ENCODE peak calls at places on chromosomes 6 and 20, in seven cellular contexts. One of them, this sample, is unnamed.

GRCh38 chr20:54362283-54362682 is 113.1 kb upstream of the DOK5 start:
- DNase-seq in CD4-positive, alpha-beta T cell: no peak
- DNase-seq in ovary: no peak
- DNase-seq in B cell: no peak
- DNase-seq in ascending aorta: no peak
- DNase-seq in OCI-LY7: no peak
- DNase-seq in A549: no peak
- DNase-seq in this sample: no peak

GRCh38 chr6:29628419-29629281 is 4.3 kb downstream of the GABBR1 start:
- DNase-seq in OCI-LY7: peak
- DNase-seq in A549: peak
- DNase-seq in CD4-positive, alpha-beta T cell: peak
- DNase-seq in ovary: peak
- DNase-seq in B cell: peak
- DNase-seq in ascending aorta: peak
- DNase-seq in this sample: peak

GRCh38 chr6:113719056-113719455 is 138.1 kb upstream of the MARCKS start:
- DNase-seq in B cell: no peak
- DNase-seq in ascending aorta: no peak
- DNase-seq in A549: peak
- DNase-seq in ovary: no peak
- DNase-seq in CD4-positive, alpha-beta T cell: no peak
- DNase-seq in OCI-LY7: no peak
- DNase-seq in this sample: no peak

GRCh38 chr20:53899351-53900167 is 170.8 kb downstream of the BCAS1 start:
- DNase-seq in CD4-positive, alpha-beta T cell: peak
- DNase-seq in ascending aorta: peak
- DNase-seq in B cell: no peak
- DNase-seq in OCI-LY7: peak
- DNase-seq in A549: peak
- DNase-seq in ovary: no peak
- DNase-seq in this sample: no peak

GRCh38 chr20:1225729-1226313 is at the start of gene RAD21L1:
- DNase-seq in B cell: peak
- DNase-seq in ascending aorta: peak
- DNase-seq in OCI-LY7: peak
- DNase-seq in ovary: peak
- DNase-seq in A549: peak
- DNase-seq in CD4-positive, alpha-beta T cell: peak
- DNase-seq in this sample: peak

GRCh38 chr20:10832146-10832545 is 158.3 kb upstream of the JAG1 start:
- DNase-seq in ovary: no peak
- DNase-seq in A549: no peak
- DNase-seq in ascending aorta: no peak
- DNase-seq in B cell: no peak
- DNase-seq in CD4-positive, alpha-beta T cell: no peak
- DNase-seq in OCI-LY7: no peak
- DNase-seq in this sample: no peak

GRCh38 chr20:34190679-34191090 is 50.5 kb upstream of the ASIP start:
- DNase-seq in B cell: peak
- DNase-seq in OCI-LY7: peak
- DNase-seq in ascending aorta: peak
- DNase-seq in CD4-positive, alpha-beta T cell: peak
- DNase-seq in ovary: peak
- DNase-seq in A549: peak
- DNase-seq in this sample: no peak

GRCh38 chr6:193773-194310 is 98.4 kb upstream of the DUSP22 start:
- DNase-seq in B cell: peak
- DNase-seq in A549: no peak
- DNase-seq in ovary: no peak
- DNase-seq in OCI-LY7: peak
- DNase-seq in ascending aorta: no peak
- DNase-seq in CD4-positive, alpha-beta T cell: no peak
- DNase-seq in this sample: no peak

GRCh38 chr20:54221996-54222890 is 14.4 kb downstream of the PFDN4 start:
- DNase-seq in ovary: no peak
- DNase-seq in CD4-positive, alpha-beta T cell: no peak
- DNase-seq in B cell: no peak
- DNase-seq in OCI-LY7: no peak
- DNase-seq in ascending aorta: no peak
- DNase-seq in A549: no peak
- DNase-seq in this sample: no peak

GRCh38 chr6:125375841-125376240 is 74.1 kb upstream of the HDDC2 start:
- DNase-seq in CD4-positive, alpha-beta T cell: no peak
- DNase-seq in A549: no peak
- DNase-seq in ascending aorta: no peak
- DNase-seq in B cell: no peak
- DNase-seq in ovary: no peak
- DNase-seq in OCI-LY7: no peak
- DNase-seq in this sample: no peak

GRCh38 chr6:156976144-156977088 is 199.2 kb downstream of the ARID1B start:
- DNase-seq in OCI-LY7: peak
- DNase-seq in ascending aorta: no peak
- DNase-seq in B cell: no peak
- DNase-seq in A549: no peak
- DNase-seq in CD4-positive, alpha-beta T cell: no peak
- DNase-seq in ovary: no peak
- DNase-seq in this sample: no peak

GRCh38 chr20:33139467-33139866 is 28.5 kb upstream of the BPIFA2 start:
- DNase-seq in A549: no peak
- DNase-seq in OCI-LY7: no peak
- DNase-seq in ovary: no peak
- DNase-seq in CD4-positive, alpha-beta T cell: no peak
- DNase-seq in ascending aorta: no peak
- DNase-seq in B cell: no peak
- DNase-seq in this sample: no peak

GRCh38 chr20:2468581-2469407 is 1.8 kb downstream of the SNRPB start:
- DNase-seq in ascending aorta: no peak
- DNase-seq in CD4-positive, alpha-beta T cell: no peak
- DNase-seq in ovary: no peak
- DNase-seq in OCI-LY7: no peak
- DNase-seq in B cell: no peak
- DNase-seq in A549: no peak
- DNase-seq in this sample: no peak

GRCh38 chr20:40343390-40343789 is 345.6 kb downstream of the MAFB start:
- DNase-seq in ascending aorta: no peak
- DNase-seq in OCI-LY7: no peak
- DNase-seq in ovary: no peak
- DNase-seq in A549: no peak
- DNase-seq in B cell: no peak
- DNase-seq in CD4-positive, alpha-beta T cell: no peak
- DNase-seq in this sample: no peak

GRCh38 chr6:168273483-168274045 is 46.0 kb downstream of the DACT2 start:
- DNase-seq in ascending aorta: no peak
- DNase-seq in OCI-LY7: no peak
- DNase-seq in A549: peak
- DNase-seq in ovary: no peak
- DNase-seq in CD4-positive, alpha-beta T cell: no peak
- DNase-seq in B cell: no peak
- DNase-seq in this sample: no peak

GRCh38 chr6:97774973-97775372 is 492.0 kb upstream of the MMS22L start:
- DNase-seq in ascending aorta: no peak
- DNase-seq in ovary: no peak
- DNase-seq in A549: no peak
- DNase-seq in OCI-LY7: no peak
- DNase-seq in CD4-positive, alpha-beta T cell: no peak
- DNase-seq in B cell: no peak
- DNase-seq in this sample: no peak

GRCh38 chr20:9441948-9442347 is 72.4 kb upstream of the LAMP5 start:
- DNase-seq in A549: no peak
- DNase-seq in CD4-positive, alpha-beta T cell: no peak
- DNase-seq in ascending aorta: no peak
- DNase-seq in B cell: no peak
- DNase-seq in OCI-LY7: no peak
- DNase-seq in ovary: no peak
- DNase-seq in this sample: no peak

GRCh38 chr6:142713959-142714358 is 231.0 kb downstream of the HIVEP2 start:
- DNase-seq in A549: no peak
- DNase-seq in CD4-positive, alpha-beta T cell: no peak
- DNase-seq in OCI-LY7: no peak
- DNase-seq in B cell: no peak
- DNase-seq in ascending aorta: no peak
- DNase-seq in ovary: no peak
- DNase-seq in this sample: no peak

GRCh38 chr20:38999217-38999616 is 37.1 kb downstream of the DHX35 start:
- DNase-seq in A549: no peak
- DNase-seq in ascending aorta: no peak
- DNase-seq in OCI-LY7: no peak
- DNase-seq in ovary: no peak
- DNase-seq in CD4-positive, alpha-beta T cell: no peak
- DNase-seq in B cell: no peak
- DNase-seq in this sample: no peak

GRCh38 chr6:38154731-38155130 is 335.2 kb downstream of the ZFAND3 start:
- DNase-seq in ovary: no peak
- DNase-seq in OCI-LY7: no peak
- DNase-seq in A549: no peak
- DNase-seq in B cell: no peak
- DNase-seq in CD4-positive, alpha-beta T cell: no peak
- DNase-seq in ascending aorta: no peak
- DNase-seq in this sample: no peak

GRCh38 chr6:125102901-125103300 is 50.7 kb upstream of the TPD52L1 start:
- DNase-seq in CD4-positive, alpha-beta T cell: no peak
- DNase-seq in ascending aorta: no peak
- DNase-seq in ovary: no peak
- DNase-seq in A549: no peak
- DNase-seq in OCI-LY7: no peak
- DNase-seq in B cell: no peak
- DNase-seq in this sample: no peak

GRCh38 chr6:31426395-31426794 is 23.0 kb downstream of the MICA start:
- DNase-seq in B cell: no peak
- DNase-seq in OCI-LY7: no peak
- DNase-seq in ascending aorta: no peak
- DNase-seq in A549: no peak
- DNase-seq in ovary: no peak
- DNase-seq in CD4-positive, alpha-beta T cell: no peak
- DNase-seq in this sample: no peak

DNA sequence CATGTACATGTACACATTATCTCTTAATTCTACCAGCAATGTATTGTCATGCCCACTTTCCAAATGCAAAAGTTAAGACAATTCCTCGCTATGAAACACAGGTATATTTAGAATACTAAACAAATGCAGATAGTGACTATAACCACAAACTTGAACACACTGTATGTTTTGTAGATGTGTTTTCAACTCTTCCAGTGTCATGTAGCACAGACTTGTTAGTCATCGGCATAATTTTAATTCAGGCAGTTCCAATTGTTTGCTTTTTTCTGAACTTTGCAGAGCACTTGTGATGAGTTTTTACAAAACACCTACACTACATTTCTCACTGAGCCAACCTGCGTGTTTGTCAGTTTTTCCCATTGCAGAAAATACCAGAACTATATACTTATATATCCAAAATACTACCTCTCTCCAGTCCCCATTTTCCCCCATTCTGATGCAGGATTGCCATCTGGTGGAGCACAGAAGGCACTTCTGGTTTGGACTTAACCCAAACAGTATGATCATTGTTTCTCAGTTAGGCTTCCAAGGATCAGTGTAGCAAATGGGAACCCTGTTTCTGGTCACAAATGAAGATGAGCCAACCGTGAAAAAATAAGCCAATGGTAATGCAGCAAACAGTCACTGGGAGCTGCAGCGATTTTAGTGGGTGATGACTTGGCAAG is 143.4 kb downstream of the ADGRB3 start:
- DNase-seq in OCI-LY7: peak
- DNase-seq in A549: no peak
- DNase-seq in ovary: no peak
- DNase-seq in ascending aorta: no peak
- DNase-seq in CD4-positive, alpha-beta T cell: no peak
- DNase-seq in B cell: no peak
- DNase-seq in this sample: no peak
- TF ChIP-seq CTCF in OCI-LY7: peak
- TF ChIP-seq CTCF in A549: peak
- TF ChIP-seq CTCF in ovary: peak
- TF ChIP-seq CTCF in ascending aorta: peak
- TF ChIP-seq CTCF in CD4-positive, alpha-beta T cell: no peak
- TF ChIP-seq CTCF in B cell: no peak
- TF ChIP-seq CTCF in this sample: no peak

GRCh38 chr6:159540152-159540551 is 152.9 kb downstream of the SOD2 start:
- DNase-seq in ovary: no peak
- DNase-seq in ascending aorta: no peak
- DNase-seq in OCI-LY7: peak
- DNase-seq in CD4-positive, alpha-beta T cell: no peak
- DNase-seq in B cell: no peak
- DNase-seq in A549: no peak
- DNase-seq in this sample: no peak
- TF ChIP-seq CTCF in ovary: no peak
- TF ChIP-seq CTCF in ascending aorta: no peak
- TF ChIP-seq CTCF in OCI-LY7: peak
- TF ChIP-seq CTCF in CD4-positive, alpha-beta T cell: no peak
- TF ChIP-seq CTCF in B cell: no peak
- TF ChIP-seq CTCF in A549: no peak
- TF ChIP-seq CTCF in this sample: no peak

GRCh38 chr6:7901056-7901455 is 9.5 kb downstream of the TXNDC5 start:
- DNase-seq in B cell: no peak
- DNase-seq in ovary: no peak
- DNase-seq in OCI-LY7: no peak
- DNase-seq in A549: no peak
- DNase-seq in CD4-positive, alpha-beta T cell: no peak
- DNase-seq in ascending aorta: no peak
- DNase-seq in this sample: no peak

GRCh38 chr6:7899889-7900213 is 10.7 kb downstream of the TXNDC5 start:
- DNase-seq in B cell: no peak
- DNase-seq in A549: no peak
- DNase-seq in OCI-LY7: no peak
- DNase-seq in ascending aorta: no peak
- DNase-seq in CD4-positive, alpha-beta T cell: no peak
- DNase-seq in ovary: no peak
- DNase-seq in this sample: no peak

GRCh38 chr6:7900621-7901020 is 10.0 kb downstream of the TXNDC5 start:
- DNase-seq in CD4-positive, alpha-beta T cell: no peak
- DNase-seq in B cell: no peak
- DNase-seq in OCI-LY7: peak
- DNase-seq in ascending aorta: no peak
- DNase-seq in ovary: no peak
- DNase-seq in A549: no peak
- DNase-seq in this sample: no peak

GRCh38 chr6:7897461-7898192 is 13.0 kb downstream of the TXNDC5 start:
- DNase-seq in ascending aorta: no peak
- DNase-seq in A549: no peak
- DNase-seq in CD4-positive, alpha-beta T cell: no peak
- DNase-seq in OCI-LY7: peak
- DNase-seq in B cell: no peak
- DNase-seq in ovary: no peak
- DNase-seq in this sample: no peak

GRCh38 chr6:7899046-7899888 is 11.3 kb downstream of the TXNDC5 start:
- DNase-seq in ovary: no peak
- DNase-seq in ascending aorta: no peak
- DNase-seq in A549: peak
- DNase-seq in CD4-positive, alpha-beta T cell: no peak
- DNase-seq in OCI-LY7: peak
- DNase-seq in B cell: no peak
- DNase-seq in this sample: no peak
- TF ChIP-seq CTCF in ovary: no peak
- TF ChIP-seq CTCF in ascending aorta: no peak
- TF ChIP-seq CTCF in A549: peak
- TF ChIP-seq CTCF in CD4-positive, alpha-beta T cell: no peak
- TF ChIP-seq CTCF in OCI-LY7: peak
- TF ChIP-seq CTCF in B cell: no peak
- TF ChIP-seq CTCF in this sample: no peak

GRCh38 chr6:34973547-34974248 is 84.6 kb downstream of the ANKS1A start:
- DNase-seq in B cell: no peak
- DNase-seq in ovary: no peak
- DNase-seq in A549: no peak
- DNase-seq in CD4-positive, alpha-beta T cell: no peak
- DNase-seq in OCI-LY7: peak
- DNase-seq in ascending aorta: no peak
- DNase-seq in this sample: no peak
- TF ChIP-seq CTCF in B cell: no peak
- TF ChIP-seq CTCF in ovary: no peak
- TF ChIP-seq CTCF in A549: no peak
- TF ChIP-seq CTCF in CD4-positive, alpha-beta T cell: no peak
- TF ChIP-seq CTCF in OCI-LY7: peak
- TF ChIP-seq CTCF in ascending aorta: no peak
- TF ChIP-seq CTCF in this sample: no peak